ENCODE peak calls at places on chromosomes 5 and 9, in five cellular contexts. F is right lobe of liver, D is endothelial cell of umbilical vein, S is GM12878, L is NB4. K is an unnamed sample.

GRCh38 chr9:89849096-89849495 is 244.3 kb downstream of the GADD45G start:
- DNase-seq in L (no peak), D (no peak), F (no peak), S (no peak), K (no peak)

GRCh38 chr5:120615967-120616645 is 152.0 kb downstream of the PRR16 start:
- DNase-seq in L (no peak), D (no peak), F (no peak), S (no peak), K (no peak)

GRCh38 chr5:179768326-179769085 is 25.3 kb upstream of the LTC4S start:
- DNase-seq in L (no peak), F (no peak), D (no peak), S (no peak), K (no peak)

GRCh38 chr5:163385276-163385675 is 52.1 kb upstream of the CCNG1 start:
- DNase-seq in D (no peak), L (no peak), F (no peak), S (no peak), K (no peak)

GRCh38 chr5:174612686-174613085 is 111.7 kb upstream of the MSX2 start:
- DNase-seq in S (no peak), L (no peak), D (no peak), F (no peak), K (peak)

GRCh38 chr5:98064118-98064517 is 709.3 kb upstream of the RGMB start:
- DNase-seq in D (no peak), S (no peak), F (no peak), L (no peak), K (no peak)

GRCh38 chr5:96995419-96995818 is 59.5 kb downstream of the LNPEP start:
- DNase-seq in D (no peak), L (no peak), S (no peak), F (no peak), K (no peak)

GRCh38 chr9:26243722-26244121 is 565.5 kb upstream of the TUSC1 start:
- DNase-seq in S (no peak), D (peak), F (no peak), L (no peak), K (no peak)

GRCh38 chr5:122067330-122067885 is 10.7 kb downstream of the LOX start:
- DNase-seq in S (no peak), F (no peak), L (no peak), D (no peak), K (no peak)

DNA sequence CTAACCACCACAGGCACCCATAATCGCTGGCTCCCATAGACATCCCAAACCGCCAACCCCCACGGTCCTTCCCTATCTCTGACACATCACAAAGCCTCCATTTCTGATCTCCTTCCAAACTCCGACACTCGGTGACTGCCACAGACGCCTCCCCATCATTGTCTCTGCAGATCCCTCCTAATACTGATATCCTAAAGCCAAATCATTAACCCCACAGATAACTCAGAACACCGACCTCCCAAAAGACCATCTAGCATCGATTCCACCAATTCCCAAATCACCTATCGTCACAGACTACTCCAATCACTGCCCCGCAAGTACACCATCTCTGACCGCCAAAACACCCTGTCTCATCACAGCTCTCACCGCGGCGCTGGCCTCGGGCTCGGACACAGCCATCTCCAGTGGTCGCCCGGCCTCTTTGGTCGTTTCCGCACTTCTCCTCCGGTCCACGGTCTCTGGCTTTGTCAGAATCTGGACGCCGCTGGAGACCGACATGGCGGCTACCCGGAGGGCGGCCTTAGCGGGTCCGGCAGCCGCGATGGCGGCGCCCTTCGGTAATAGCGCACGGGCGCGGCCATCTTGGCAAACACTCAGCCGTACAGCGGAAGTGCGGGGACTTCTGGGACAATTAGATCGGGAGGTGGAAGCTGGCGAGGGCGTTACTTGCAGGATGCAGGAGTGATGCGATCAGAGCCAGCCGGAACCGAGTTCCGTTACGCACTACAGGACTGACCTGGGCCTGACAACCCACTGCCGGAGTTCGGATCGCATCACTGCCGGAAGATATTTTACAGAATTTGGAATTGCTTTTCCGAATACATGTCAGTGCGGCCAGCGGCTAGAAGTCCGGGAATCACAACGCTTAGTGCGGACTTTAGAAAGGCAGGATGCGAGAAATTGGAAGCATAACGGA is at the start of gene ZFP37:
- DNase-seq in D (peak), F (peak), S (peak), L (no peak), K (peak)
- TF ChIP-seq POLR2A in D (no peak), F (peak), S (peak), L (no peak), K (peak)

DNA sequence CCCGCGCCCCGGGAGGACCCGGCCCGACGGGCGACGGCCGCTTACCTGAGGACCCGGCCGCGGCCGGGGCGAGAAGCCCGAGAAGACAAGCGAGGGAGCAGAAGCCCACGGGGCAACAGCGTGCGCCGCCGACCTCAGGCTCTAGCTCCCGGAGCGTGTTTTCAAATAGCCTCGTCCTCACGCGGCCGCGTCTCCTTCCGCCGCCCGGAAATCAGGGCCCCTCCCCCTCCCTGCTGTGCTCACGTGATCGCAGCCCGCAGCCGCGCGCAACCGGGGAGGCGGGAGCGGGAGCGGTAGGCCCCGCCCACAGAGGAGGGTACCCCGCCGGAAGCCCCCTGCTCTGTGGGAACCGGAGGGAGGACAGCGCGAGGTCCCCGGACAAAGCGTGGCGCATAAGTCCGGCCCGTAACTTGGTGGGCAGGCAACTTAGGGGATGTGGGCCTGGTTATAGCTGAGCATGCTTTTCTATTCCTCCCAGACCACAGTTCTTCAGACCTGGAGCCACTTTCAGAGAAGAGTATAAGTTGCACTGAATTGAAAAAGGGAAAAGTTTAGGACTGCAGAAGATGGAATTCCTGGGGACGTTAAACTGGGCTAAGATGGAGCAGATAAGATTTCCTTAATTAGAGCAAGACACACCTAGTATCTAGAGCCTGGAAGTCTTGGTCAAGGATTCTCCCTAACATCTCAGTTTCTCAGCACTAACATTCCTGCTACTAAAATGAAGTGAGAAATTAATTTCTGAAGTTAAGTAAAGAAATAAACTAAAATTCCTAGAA is at the start of gene TEX10:
- DNase-seq in D (peak), S (peak), L (peak), F (peak), K (peak)
- TF ChIP-seq POLR2A in D (peak), S (peak), L (peak), F (peak), K (peak)

DNA sequence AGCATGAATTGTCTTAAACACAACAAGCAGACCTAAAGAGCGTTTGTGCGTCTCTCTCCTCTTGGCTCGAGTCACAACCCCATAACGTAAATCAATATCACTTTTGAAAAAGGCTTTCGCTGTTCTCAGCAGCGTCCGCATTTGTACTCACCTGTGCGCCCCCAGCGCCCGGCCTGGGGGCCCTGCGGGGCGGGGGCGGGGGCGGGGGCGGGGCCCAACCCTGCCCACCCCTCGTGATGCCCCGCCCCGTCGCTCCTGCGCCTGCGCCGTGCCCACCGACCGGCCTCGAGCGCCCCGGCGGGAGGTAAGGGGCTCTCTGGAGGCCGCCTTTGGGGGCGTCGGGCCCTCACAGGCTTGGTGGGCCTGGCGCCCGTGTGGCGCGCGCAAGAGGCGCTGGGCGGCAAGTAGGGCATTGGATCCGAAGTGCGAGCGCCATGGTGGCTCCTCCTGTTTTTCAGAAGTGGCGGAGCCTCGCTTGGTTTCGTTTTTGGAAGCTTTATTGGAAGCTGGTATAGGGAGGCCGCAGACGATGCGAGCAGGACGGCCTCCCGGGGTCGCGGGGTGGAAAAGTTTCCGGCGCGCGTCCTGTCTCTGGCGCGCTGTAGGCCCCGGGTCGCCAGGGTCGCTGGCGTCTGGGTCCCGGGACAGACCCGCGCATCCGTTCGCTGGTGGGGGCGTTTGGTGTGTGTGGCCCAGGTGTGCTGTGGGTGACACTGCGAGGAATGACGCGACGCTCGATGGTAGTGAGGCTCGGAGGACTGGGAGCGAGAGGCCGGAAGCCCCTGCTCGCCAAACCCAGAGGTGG is at the start of gene STX17:
- DNase-seq in L (peak), F (peak), D (peak), S (peak), K (peak)
- TF ChIP-seq POLR2A in L (peak), F (peak), D (peak), S (peak), K (peak)

GRCh38 chr5:118144540-118144939 is 843.8 kb downstream of the DTWD2 start:
- DNase-seq in D (no peak), S (no peak), F (no peak), L (no peak), K (no peak)

GRCh38 chr5:118139361-118139760 is 849.0 kb downstream of the DTWD2 start:
- DNase-seq in D (no peak), F (no peak), L (no peak), S (no peak), K (no peak)
- TF ChIP-seq POLR2A in D (no peak), F (no peak), L (no peak), S (no peak), K (no peak)

GRCh38 chr5:177356756-177357458 is 817 bp upstream of the RGS14 start:
- DNase-seq in F (no peak), S (no peak), L (peak), D (no peak), K (no peak)

GRCh38 chr5:177357459-177358332 is at the start of gene RGS14:
- DNase-seq in F (peak), L (peak), S (peak), D (peak), K (peak)

GRCh38 chr5:177359860-177360259 is 2.1 kb downstream of the RGS14 start:
- DNase-seq in S (no peak), F (no peak), D (no peak), L (no peak), K (no peak)

GRCh38 chr5:177359451-177359851 is 1.7 kb downstream of the RGS14 start:
- DNase-seq in F (no peak), S (no peak), D (no peak), L (no peak), K (no peak)

GRCh38 chr5:177358333-177358939 is 712 bp downstream of the RGS14 start:
- DNase-seq in D (no peak), S (no peak), L (no peak), F (peak), K (no peak)
- TF ChIP-seq POLR2A in D (no peak), S (no peak), L (no peak), F (no peak), K (no peak)

DNA sequence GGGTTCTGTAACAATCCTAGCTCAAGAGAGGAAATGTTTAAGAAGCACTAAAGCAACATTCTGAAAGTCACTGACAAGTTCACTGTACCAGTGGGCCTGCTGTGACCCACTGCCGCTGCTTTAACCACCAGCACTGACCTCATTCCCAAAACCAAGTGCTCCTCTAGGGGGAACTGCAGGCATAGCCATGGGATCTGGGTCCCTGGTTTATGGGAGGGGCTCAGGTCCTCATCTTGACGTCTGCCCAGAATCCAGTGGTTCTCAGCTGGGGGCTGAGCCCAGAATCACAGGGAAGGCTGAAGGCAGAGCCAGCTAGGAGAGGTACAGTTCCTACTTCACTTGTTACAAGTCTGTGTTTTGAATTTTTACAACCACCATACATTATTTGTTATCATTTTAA is 36.1 kb upstream of the SLC2A8 start:
- DNase-seq in L (peak), S (no peak), D (no peak), F (no peak), K (peak)
- TF ChIP-seq POLR2A in L (no peak), S (no peak), D (no peak), F (no peak), K (no peak)

GRCh38 chr9:116334581-116335150 is 181.1 kb downstream of the PAPPA start:
- DNase-seq in F (no peak), D (no peak), S (no peak), L (no peak), K (no peak)

GRCh38 chr9:116336133-116336862 is 182.7 kb downstream of the PAPPA start:
- DNase-seq in D (no peak), L (peak), S (no peak), F (no peak), K (no peak)

GRCh38 chr9:116337015-116337414 is 183.4 kb downstream of the PAPPA start:
- DNase-seq in S (no peak), F (no peak), L (no peak), D (no peak), K (peak)

GRCh38 chr9:116333254-116333653 is 179.7 kb downstream of the PAPPA start:
- DNase-seq in F (no peak), L (no peak), S (no peak), D (no peak), K (no peak)

DNA sequence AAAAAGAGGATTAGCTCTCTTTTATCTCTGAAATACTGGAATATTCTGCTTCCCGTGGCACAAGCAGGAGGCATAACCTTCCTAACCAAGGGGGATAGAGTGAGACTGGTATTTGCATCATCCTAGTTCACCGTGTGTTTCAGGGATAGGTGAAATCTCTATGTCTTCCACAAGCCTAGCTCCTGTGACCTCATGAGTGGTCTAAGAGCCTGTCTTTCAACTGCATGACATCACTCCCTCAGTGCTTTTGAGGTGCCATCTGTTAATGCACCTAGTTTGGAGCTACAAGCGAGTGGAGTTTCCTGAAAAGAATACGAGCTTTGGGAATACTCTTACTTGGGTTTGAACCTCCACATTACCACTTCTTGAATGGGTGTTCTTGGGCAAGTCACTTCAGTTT is 181.8 kb downstream of the PAPPA start:
- DNase-seq in F (no peak), D (no peak), S (no peak), L (no peak), K (no peak)
- TF ChIP-seq POLR2A in F (no peak), D (no peak), S (no peak), L (no peak), K (no peak)

DNA sequence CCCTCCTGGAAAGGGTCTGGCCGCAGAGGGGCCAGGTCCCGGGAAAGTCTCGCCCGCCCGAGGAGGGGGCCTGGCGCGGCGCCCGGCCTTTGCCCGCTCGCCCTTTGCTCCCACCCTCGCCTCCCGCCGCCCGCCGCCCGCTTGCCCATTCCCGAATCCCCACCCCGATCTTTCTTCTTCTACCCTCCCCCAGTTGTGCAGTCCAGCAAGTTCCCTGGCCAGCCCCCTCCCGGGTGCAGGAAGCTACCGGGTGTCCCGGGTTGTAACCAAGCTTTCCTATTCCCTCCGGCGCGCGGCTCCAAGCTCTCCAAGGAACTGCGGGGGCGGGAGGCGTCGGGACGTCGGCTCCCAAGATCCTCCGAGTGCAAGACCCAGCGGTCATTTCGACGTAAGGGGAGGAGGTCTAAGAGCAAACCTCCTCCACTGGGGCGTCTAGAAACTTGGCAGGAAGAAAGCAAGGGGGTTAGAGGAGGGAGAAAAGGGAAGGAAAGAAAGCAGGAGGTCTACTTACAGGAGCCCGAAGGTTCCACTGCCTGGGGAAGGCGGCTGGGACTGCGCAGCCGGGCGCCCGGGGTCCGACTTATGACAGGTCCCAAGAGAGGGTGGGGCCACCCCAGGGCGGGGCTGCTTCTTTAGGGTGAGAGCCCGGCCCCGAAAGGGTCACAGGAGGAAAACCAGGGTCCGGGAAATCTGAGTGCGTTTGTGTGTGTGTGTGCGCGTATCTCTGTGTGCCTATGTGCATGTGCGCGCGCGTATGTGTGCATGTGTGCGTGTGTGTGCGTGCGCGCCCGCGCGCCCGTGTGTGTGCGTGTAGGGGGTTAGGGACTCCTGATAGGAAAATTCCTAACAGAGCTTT is at the start of gene PTGR1:
- DNase-seq in F (peak), D (peak), S (no peak), L (peak), K (peak)
- TF ChIP-seq POLR2A in F (peak), D (peak), S (no peak), L (no peak), K (peak)

GRCh38 chr9:136690104-136690840 is 3.0 kb upstream of the AGPAT2 start:
- DNase-seq in F (peak), D (no peak), S (no peak), L (no peak), K (no peak)
- TF ChIP-seq POLR2A in F (peak), D (no peak), S (no peak), L (no peak), K (no peak)

DNA sequence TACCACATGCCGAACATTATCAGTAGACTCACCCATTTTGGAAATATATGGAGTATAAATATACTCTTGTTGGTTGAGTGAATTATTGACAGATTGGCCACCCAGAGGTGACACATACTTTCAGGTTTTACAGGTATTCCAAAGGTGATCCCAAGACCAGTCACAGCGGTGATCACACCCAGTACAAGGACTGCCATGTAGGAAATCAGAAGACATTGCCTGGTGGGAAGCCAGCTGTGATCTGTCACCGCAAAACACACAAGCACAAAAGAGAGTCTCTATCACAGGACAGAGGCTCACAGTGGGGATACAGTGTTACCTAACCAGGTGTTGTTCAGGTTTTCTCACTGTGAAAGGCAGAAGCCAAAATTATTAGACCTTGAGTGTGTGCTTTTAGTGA is 15.8 kb downstream of the BTF3 start:
- DNase-seq in F (no peak), S (no peak), D (no peak), L (no peak), K (no peak)
- TF ChIP-seq POLR2A in F (no peak), S (no peak), D (no peak), L (no peak), K (no peak)